ENCODE peak calls at places on chromosome 6, in four cellular contexts. H is IMR-90, Q is upper lobe of right lung, F is PC-3. J is an unnamed sample.

GRCh38 chr6:75210885-75211739 is 5.3 kb upstream of the COL12A1 start:
- DNase-seq in Q (no peak), F (peak; percentile 74), H (peak; percentile 79), J (peak; percentile 83)

GRCh38 chr6:124772733-124773319 is 189.4 kb upstream of the RNF217 start:
- DNase-seq in H (no peak), F (no peak), Q (no peak), J (no peak)

GRCh38 chr6:167153523-167153959 is 4.2 kb downstream of the GPR31 start:
- DNase-seq in H (peak; percentile 5), F (peak; percentile 5), Q (no peak), J (no peak)

GRCh38 chr6:11429577-11429976 is 108.0 kb upstream of the TMEM170B start:
- DNase-seq in Q (no peak), H (no peak), F (no peak), J (no peak)

GRCh38 chr6:35473075-35473848 is 5.1 kb downstream of the RPL10A start:
- DNase-seq in H (no peak), F (no peak), Q (no peak), J (no peak)

GRCh38 chr6:73610444-73611275 is 43.1 kb downstream of the SLC17A5 start:
- DNase-seq in F (peak; percentile 76), Q (no peak), H (peak; percentile 66), J (no peak)

GRCh38 chr6:52664991-52665686 is 5.8 kb upstream of the TMEM14A start:
- DNase-seq in H (peak; percentile 19), Q (no peak), F (no peak), J (no peak)

GRCh38 chr6:39221746-39222641 is 7.3 kb downstream of the KCNK5 start:
- DNase-seq in H (no peak), Q (no peak), F (no peak), J (no peak)

GRCh38 chr6:1179571-1180459 is 132.1 kb upstream of the FOXQ1 start:
- DNase-seq in Q (no peak), H (no peak), F (peak; percentile 14), J (no peak)

GRCh38 chr6:168282985-168283685 is 36.4 kb downstream of the DACT2 start:
- DNase-seq in Q (no peak), H (no peak), F (no peak), J (peak; percentile 31)

GRCh38 chr6:89037156-89037900 is 43.2 kb upstream of the PNRC1 start:
- DNase-seq in H (no peak), F (no peak), Q (no peak), J (no peak)

GRCh38 chr6:131858765-131859490 is 51.1 kb downstream of the ENPP1 start:
- DNase-seq in H (peak; percentile 82), Q (no peak), F (peak; percentile 64), J (no peak)

GRCh38 chr6:88871498-88871897 is 91.9 kb downstream of the RNGTT start:
- DNase-seq in H (no peak), F (no peak), Q (no peak), J (no peak)

GRCh38 chr6:45118684-45119230 is 209.4 kb upstream of the RUNX2 start:
- DNase-seq in Q (no peak), F (no peak), H (no peak), J (no peak)

GRCh38 chr6:11532097-11532496 is 5.5 kb upstream of the TMEM170B start:
- DNase-seq in Q (no peak), H (no peak), F (no peak), J (no peak)

GRCh38 chr6:81126150-81126549 is 626.3 kb downstream of the TENT5A start:
- DNase-seq in H (no peak), Q (no peak), F (no peak), J (no peak)

GRCh38 chr6:157239671-157240058 is 83.7 kb downstream of the TMEM242 start:
- DNase-seq in H (no peak), Q (no peak), F (no peak), J (no peak)

GRCh38 chr6:89539779-89540178 is 98.8 kb downstream of the LYRM2 start:
- DNase-seq in Q (no peak), H (no peak), F (no peak), J (no peak)

GRCh38 chr6:42294759-42295158 is 77.1 kb upstream of the MRPS10 start:
- DNase-seq in F (peak; percentile 97), H (peak; percentile 76), Q (no peak), J (no peak)

GRCh38 chr6:67353861-67354260 is 1281.2 kb upstream of the ADGRB3 start:
- DNase-seq in H (no peak), Q (no peak), F (no peak), J (no peak)

GRCh38 chr6:152085533-152085932 is 278.1 kb downstream of the ESR1 start:
- DNase-seq in F (peak; percentile 83), H (peak; percentile 24), Q (no peak), J (no peak)

GRCh38 chr6:154466139-154466538 is 44.3 kb downstream of the CNKSR3 start:
- DNase-seq in F (no peak), H (no peak), Q (no peak), J (no peak)

GRCh38 chr6:3304500-3305215 is 45.9 kb downstream of the PSMG4 start:
- DNase-seq in F (no peak), H (no peak), Q (no peak), J (no peak)

GRCh38 chr6:38588631-38589366 is 50.9 kb downstream of the BTBD9 start:
- DNase-seq in H (peak; percentile 76), Q (no peak), F (peak; percentile 74), J (no peak)

GRCh38 chr6:26044140-26045045 is 42.8 kb upstream of the HFE start:
- DNase-seq in H (peak; percentile 20), Q (peak; percentile 79), F (no peak), J (no peak)

GRCh38 chr6:106253194-106253593 is 72.4 kb downstream of the ATG5 start:
- DNase-seq in H (peak; percentile 80), Q (no peak), F (peak; percentile 91), J (no peak)

GRCh38 chr6:139173172-139173571 is 38.3 kb downstream of the HECA start:
- DNase-seq in H (peak; percentile 5), Q (no peak), F (peak; percentile 29), J (no peak)

GRCh38 chr6:161024364-161024920 is 32.9 kb downstream of the MAP3K4 start:
- DNase-seq in F (no peak), H (no peak), Q (no peak), J (no peak)

GRCh38 chr6:13794184-13794583 is 20.2 kb downstream of the MCUR1 start:
- DNase-seq in F (peak; percentile 94), Q (no peak), H (peak; percentile 52), J (no peak)

GRCh38 chr6:43812850-43813584 is 43.0 kb downstream of the VEGFA start:
- DNase-seq in F (no peak), H (peak; percentile 7), Q (peak; percentile 81), J (no peak)

GRCh38 chr6:130033999-130034814 is 15.8 kb downstream of the L3MBTL3 start:
- DNase-seq in H (peak; percentile 90), F (peak; percentile 59), Q (no peak), J (peak; percentile 25)

GRCh38 chr6:126661646-126662045 is 321.7 kb downstream of the CENPW start:
- DNase-seq in F (no peak), Q (no peak), H (peak; percentile 87), J (no peak)

GRCh38 chr6:138590796-138591709 is 91.8 kb upstream of the NHSL1 start:
- DNase-seq in Q (no peak), F (peak; percentile 77), H (peak; percentile 79), J (peak; percentile 65)

GRCh38 chr6:1381397-1382330 is 7.7 kb upstream of the FOXF2 start:
- DNase-seq in F (peak; percentile 68), Q (peak; percentile 82), H (no peak), J (peak; percentile 69)

GRCh38 chr6:168247456-168248147 is 72.0 kb downstream of the DACT2 start:
- DNase-seq in F (no peak), Q (peak; percentile 69), H (no peak), J (peak; percentile 74)

GRCh38 chr6:79610301-79611009 is 20.7 kb upstream of the SH3BGRL2 start:
- DNase-seq in H (no peak), F (peak; percentile 63), Q (no peak), J (no peak)

GRCh38 chr6:6634735-6635075 is 46.2 kb downstream of the LY86 start:
- DNase-seq in H (no peak), Q (no peak), F (no peak), J (no peak)

GRCh38 chr6:169997930-169998218 is 246.5 kb downstream of the ERMARD start:
- DNase-seq in Q (peak; percentile 45), H (no peak), F (no peak), J (no peak)

GRCh38 chr6:110355727-110356126 is 2.4 kb downstream of the METTL24 start:
- DNase-seq in H (no peak), F (no peak), Q (no peak), J (no peak)

GRCh38 chr6:87391334-87391733 is 16.4 kb upstream of the CFAP206 start:
- DNase-seq in H (peak; percentile 29), F (peak; percentile 36), Q (no peak), J (peak; percentile 64)
- TF ChIP-seq CTCF in H (peak; percentile 51), F (peak; percentile 54), Q (peak; percentile 27), J (no peak)

GRCh38 chr6:33416386-33417126 is 1.4 kb downstream of the CUTA start:
- DNase-seq in F (no peak), Q (no peak), H (peak; percentile 55), J (no peak)
- H3K4me1 ChIP-seq in F (peaks cover 28% of the 10 kb centered on the region), Q (peaks cover 52% of the 10 kb centered on the region), H (peaks cover 19% of the 10 kb centered on the region), J (peaks cover 45% of the 10 kb centered on the region)

DNA sequence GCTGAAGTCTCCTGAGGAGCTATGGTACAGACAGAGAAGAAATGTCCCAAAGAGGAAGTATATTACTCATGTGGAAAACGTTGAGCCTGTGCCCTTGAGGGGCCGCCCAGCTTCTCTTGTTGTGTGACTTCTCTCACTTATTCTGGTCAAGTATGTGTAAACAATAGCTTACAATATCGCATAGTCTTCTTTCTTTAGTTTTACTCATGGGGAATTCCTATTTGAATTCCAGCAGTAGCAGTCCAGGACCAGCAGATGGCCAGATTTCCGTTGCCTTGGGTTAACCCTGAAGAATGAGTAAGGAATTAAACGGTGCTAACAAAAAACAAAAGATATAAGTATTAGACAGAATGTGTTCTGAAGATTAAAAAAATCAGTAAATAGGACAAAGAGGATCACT is 522.0 kb upstream of the GJE1 start:
- DNase-seq in F (peak; percentile 45), H (peak; percentile 51), Q (no peak), J (no peak)
- TF ChIP-seq CTCF in F (peak; percentile 57), H (peak; percentile 43), Q (no peak), J (no peak)

GRCh38 chr6:82957171-82957894 is 108.3 kb downstream of the UBE3D start:
- DNase-seq in F (no peak), Q (no peak), H (peak; percentile 35), J (no peak)
- H3K4me1 ChIP-seq in F (peaks cover 23% of the 10 kb centered on the region), Q (no peaks in the 10 kb centered on the region), H (peaks cover 32% of the 10 kb centered on the region), J (no peaks in the 10 kb centered on the region)

DNA sequence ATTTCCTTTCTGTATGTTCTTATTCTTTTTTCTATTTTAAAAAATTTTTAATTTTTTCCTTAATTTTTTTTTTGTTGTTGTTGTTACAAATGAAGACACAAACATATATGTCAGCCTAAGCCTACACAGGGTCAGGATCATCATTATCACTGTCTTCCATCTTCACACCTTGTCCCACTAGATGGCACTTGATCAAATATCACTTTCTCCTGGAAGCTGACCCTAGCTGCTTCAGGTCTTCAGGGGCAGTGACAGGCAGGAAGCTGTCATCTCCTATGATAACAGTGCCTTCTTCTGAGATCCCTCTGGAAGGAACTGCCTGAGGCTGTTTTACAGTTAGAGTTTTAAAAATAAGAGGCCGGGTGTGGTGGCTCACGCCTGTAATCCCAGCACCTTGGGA is 70.2 kb upstream of the EEF1E1 start:
- DNase-seq in H (no peak), F (no peak), Q (no peak), J (no peak)
- TF ChIP-seq CTCF in H (no peak), F (no peak), Q (no peak), J (no peak)

GRCh38 chr6:37051138-37052026 is 45.9 kb downstream of the FGD2 start:
- DNase-seq in F (peak; percentile 86), Q (peak; percentile 96), H (peak; percentile 61), J (peak; percentile 93)
- H3K4me1 ChIP-seq in F (peaks cover 26% of the 10 kb centered on the region), Q (peaks cover 33% of the 10 kb centered on the region), H (peaks cover 6% of the 10 kb centered on the region), J (peaks cover 26% of the 10 kb centered on the region)

GRCh38 chr6:93779086-93779858 is 359.9 kb upstream of the EPHA7 start:
- DNase-seq in Q (no peak), H (no peak), F (no peak), J (peak; percentile 55)
- TF ChIP-seq CTCF in Q (no peak), H (no peak), F (no peak), J (no peak)